ENCODE peak calls at places on chromosome 20, in five cellular contexts. N is MG63, W is IMR-90, B is breast epithelium, L is Caco-2. I is an unnamed sample. For H3K9me3 and H3K27me3, the result is how much of the 10 kb centered on the place peaks cover.

GRCh38 chr20:1005452-1006027 is 3.4 kb upstream of the RSPO4 start:
- DNase-seq in N (peak), L (peak), W (peak), B (no peak), I (no peak)

GRCh38 chr20:47013606-47014005 is 119.0 kb downstream of the EYA2 start:
- DNase-seq in N (no peak), B (no peak), L (no peak), W (no peak), I (no peak)

GRCh38 chr20:16621435-16622141 is 48.3 kb upstream of the KIF16B start:
- DNase-seq in W (no peak), B (no peak), N (peak), L (no peak), I (no peak)

GRCh38 chr20:8424010-8424409 is 291.9 kb downstream of the PLCB1 start:
- DNase-seq in L (no peak), B (no peak), W (peak), N (peak), I (peak)

GRCh38 chr20:7497985-7498384 is 442.3 kb downstream of the HAO1 start:
- DNase-seq in B (no peak), W (no peak), L (no peak), N (peak), I (no peak)

GRCh38 chr20:23540624-23541023 is 27.7 kb downstream of the CST9L start:
- DNase-seq in W (no peak), N (no peak), L (no peak), B (no peak), I (no peak)

GRCh38 chr20:25461766-25462165 is 54.3 kb downstream of the GINS1 start:
- DNase-seq in N (no peak), B (no peak), W (no peak), L (no peak), I (no peak)

GRCh38 chr20:17758010-17758409 is 58.2 kb downstream of the BANF2 start:
- DNase-seq in B (no peak), L (no peak), N (no peak), W (no peak), I (no peak)

GRCh38 chr20:13525225-13525940 is 113.3 kb downstream of the TASP1 start:
- DNase-seq in W (peak), B (no peak), N (peak), L (no peak), I (peak)

GRCh38 chr20:19688031-19688806 is 69.8 kb upstream of the RIN2 start:
- DNase-seq in W (peak), L (peak), B (peak), N (peak), I (peak)

GRCh38 chr20:61114776-61115175 is 137.3 kb upstream of the CDH4 start:
- DNase-seq in W (no peak), N (no peak), B (no peak), L (no peak), I (no peak)

GRCh38 chr20:13119583-13119982 is 101.5 kb upstream of the ISM1 start:
- DNase-seq in W (peak), L (peak), N (no peak), B (peak), I (peak)

GRCh38 chr20:33859157-33859695 is 48.1 kb downstream of the CHMP4B start:
- DNase-seq in L (peak), N (peak), B (no peak), W (no peak), I (no peak)

GRCh38 chr20:46087161-46087560 is 2.6 kb downstream of the NCOA5 start:
- DNase-seq in W (peak), N (no peak), L (no peak), B (no peak), I (no peak)

GRCh38 chr20:41854765-41855164 is 236.6 kb upstream of the CHD6 start:
- DNase-seq in L (no peak), W (no peak), B (no peak), N (peak), I (no peak)

GRCh38 chr20:48035961-48036731 is 250.9 kb upstream of the SULF2 start:
- DNase-seq in B (no peak), W (no peak), N (no peak), L (no peak), I (no peak)

GRCh38 chr20:18030020-18030419 is 27.7 kb downstream of the OVOL2 start:
- DNase-seq in N (no peak), B (no peak), L (peak), W (no peak), I (no peak)

GRCh38 chr20:46119547-46119946 is 1.4 kb downstream of the CD40 start:
- DNase-seq in B (no peak), W (no peak), L (peak), N (no peak), I (no peak)

GRCh38 chr20:45049904-45050471 is 50.9 kb downstream of the KCNS1 start:
- DNase-seq in L (no peak), N (no peak), W (no peak), B (no peak), I (no peak)

GRCh38 chr20:45012682-45013302 is 46.5 kb downstream of the STK4 start:
- DNase-seq in W (peak), L (peak), N (no peak), B (no peak), I (peak)

GRCh38 chr20:32479697-32480140 is 105.4 kb downstream of the NOL4L start:
- DNase-seq in L (peak), B (no peak), N (no peak), W (no peak), I (no peak)

GRCh38 chr20:4533734-4534133 is 188.0 kb upstream of the PRND start:
- DNase-seq in L (no peak), B (no peak), W (no peak), N (no peak), I (no peak)

GRCh38 chr20:1264727-1265126 is 1.4 kb upstream of the SNPH start:
- DNase-seq in B (no peak), N (no peak), W (no peak), L (no peak), I (no peak)

GRCh38 chr20:58086763-58087566 is 141.5 kb downstream of the ANKRD60 start:
- DNase-seq in W (peak), B (peak), N (peak), L (peak), I (no peak)

GRCh38 chr20:47201074-47201730 is 155.3 kb downstream of the ZMYND8 start:
- DNase-seq in L (no peak), B (no peak), N (no peak), W (no peak), I (no peak)

GRCh38 chr20:25250508-25250907 is 2.6 kb downstream of the PYGB start:
- DNase-seq in L (no peak), B (peak), W (peak), N (no peak), I (no peak)

GRCh38 chr20:33835773-33836172 is 24.6 kb downstream of the CHMP4B start:
- DNase-seq in W (no peak), L (no peak), N (no peak), B (no peak), I (no peak)

GRCh38 chr20:31945790-31946189 is 6.1 kb downstream of the PDRG1 start:
- DNase-seq in W (no peak), N (peak), L (no peak), B (no peak), I (no peak)

GRCh38 chr20:61455508-61456215 is 203.6 kb downstream of the CDH4 start:
- DNase-seq in L (no peak), N (no peak), B (no peak), W (no peak), I (no peak)

GRCh38 chr20:30937790-30938189 is 319.7 kb upstream of the DEFB115 start:
- DNase-seq in B (no peak), N (no peak), L (no peak), W (no peak), I (no peak)
- H3K9me3 ChIP-seq in B (under half), N (under half), L (under half), W (under half), I (under half)

GRCh38 chr20:62476074-62476838 is 461 bp upstream of the GATA5 start:
- DNase-seq in L (no peak), B (no peak), N (peak), W (no peak), I (no peak)

GRCh38 chr20:62473717-62474584 is 1.8 kb downstream of the GATA5 start:
- DNase-seq in L (no peak), W (no peak), B (no peak), N (no peak), I (no peak)

GRCh38 chr20:62475027-62475818 is 572 bp downstream of the GATA5 start:
- DNase-seq in B (no peak), N (no peak), W (no peak), L (no peak), I (no peak)

GRCh38 chr20:62474585-62475026 is 1.2 kb downstream of the GATA5 start:
- DNase-seq in N (no peak), W (no peak), B (no peak), L (no peak), I (no peak)

GRCh38 chr20:62475819-62476073 is at the start of gene GATA5:
- DNase-seq in W (no peak), N (no peak), B (no peak), L (no peak), I (no peak)
- H3K27me3 ChIP-seq in W (half or more), N (under half), B (half or more), L (under half), I (half or more)

DNA sequence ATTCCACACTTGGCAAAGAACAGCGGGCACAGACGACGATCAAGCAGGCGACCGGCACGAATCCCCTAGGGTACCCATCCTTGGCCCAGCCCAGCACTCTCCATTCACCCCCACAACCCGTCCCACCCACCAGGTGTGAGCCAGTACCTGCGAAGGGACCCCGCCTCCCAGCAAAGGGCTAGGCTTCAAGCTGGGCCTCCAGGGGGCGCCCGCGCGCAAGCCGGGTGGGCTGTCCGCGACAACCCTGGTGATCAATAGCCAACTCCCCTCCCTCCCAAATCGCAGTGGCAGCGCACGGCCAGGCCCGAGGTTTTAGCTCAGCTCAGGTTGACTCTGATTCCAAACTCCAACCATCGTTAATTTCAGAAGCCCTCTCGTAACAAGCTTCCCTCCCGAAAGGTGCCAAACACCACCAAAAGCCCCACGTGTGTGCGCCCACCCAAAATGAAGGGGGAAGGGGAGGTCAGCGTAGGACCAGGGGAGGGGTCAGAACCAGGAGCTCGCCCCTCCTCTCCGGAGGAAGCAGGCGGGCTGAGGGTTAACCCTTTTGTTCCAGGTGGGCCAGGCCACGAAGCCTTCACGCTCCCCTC is 2.1 kb downstream of the SALL4 start:
- DNase-seq in N (peak), L (peak), B (peak), W (no peak), I (no peak)
- H3K4me3 ChIP-seq in N (peak), L (peak), B (peak), W (peak), I (peak)

GRCh38 chr20:56178219-56178618 is 70.3 kb upstream of the MC3R start:
- DNase-seq in W (no peak), L (no peak), B (no peak), N (no peak), I (no peak)

GRCh38 chr20:56175884-56176283 is 72.6 kb upstream of the MC3R start:
- DNase-seq in L (no peak), B (no peak), N (no peak), W (no peak), I (no peak)

GRCh38 chr20:56179051-56179450 is 69.5 kb upstream of the MC3R start:
- DNase-seq in L (no peak), B (peak), N (no peak), W (no peak), I (no peak)

GRCh38 chr20:56181593-56181992 is 66.9 kb upstream of the MC3R start:
- DNase-seq in L (no peak), N (no peak), W (no peak), B (no peak), I (no peak)
- H3K9me3 ChIP-seq in L (under half), N (under half), W (under half), B (under half), I (under half)

GRCh38 chr20:2875690-2876203 is 2.5 kb downstream of the PTPRA start:
- DNase-seq in N (no peak), B (no peak), L (no peak), W (no peak), I (no peak)
- H3K27me3 ChIP-seq in N (under half), B (under half), L (under half), W (under half), I (under half)

GRCh38 chr20:50692553-50692933 is 1.2 kb upstream of the RIPOR3 start:
- DNase-seq in L (no peak), B (no peak), W (no peak), N (no peak), I (no peak)

GRCh38 chr20:50693001-50693400 is 1.7 kb upstream of the RIPOR3 start:
- DNase-seq in N (no peak), L (no peak), B (no peak), W (no peak), I (no peak)

GRCh38 chr20:50690562-50690978 is 772 bp downstream of the RIPOR3 start:
- DNase-seq in N (no peak), L (no peak), W (no peak), B (no peak), I (no peak)

GRCh38 chr20:50690979-50691584 is at the start of gene RIPOR3:
- DNase-seq in L (no peak), W (no peak), N (no peak), B (no peak), I (no peak)

GRCh38 chr20:50691585-50692552 is 527 bp upstream of the RIPOR3 start:
- DNase-seq in L (no peak), N (no peak), W (peak), B (no peak), I (peak)
- H3K4me3 ChIP-seq in L (no peak), N (no peak), W (peak), B (peak), I (peak)

GRCh38 chr20:55793986-55794385 is 211.3 kb downstream of the CBLN4 start:
- DNase-seq in W (no peak), N (no peak), L (no peak), B (no peak), I (no peak)
- H3K9me3 ChIP-seq in W (under half), N (under half), L (under half), B (under half), I (under half)

DNA sequence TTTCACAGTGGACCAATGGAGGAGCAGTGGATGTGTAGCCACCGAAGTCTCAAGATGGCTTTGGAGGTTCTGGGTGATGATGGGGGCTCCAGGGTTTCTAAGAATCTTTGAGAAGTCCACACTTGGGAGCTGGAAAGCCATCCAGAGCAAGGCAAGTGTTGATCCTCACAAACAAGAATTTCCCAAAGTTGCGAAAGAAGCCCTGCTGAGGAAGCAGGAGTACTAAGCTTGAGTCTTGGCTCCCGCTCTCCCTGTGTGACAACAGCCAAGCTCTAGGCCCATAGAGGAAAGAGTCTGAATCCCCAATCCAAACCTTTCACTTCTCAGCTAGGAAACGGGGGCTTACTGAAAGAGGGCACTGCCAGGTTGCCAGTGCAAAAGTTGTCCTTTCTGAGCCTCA is 106.0 kb downstream of the EDN3 start:
- DNase-seq in N (no peak), L (no peak), B (no peak), W (no peak), I (no peak)
- H3K27me3 ChIP-seq in N (under half), L (under half), B (under half), W (under half), I (under half)

GRCh38 chr20:57048027-57048869 is 218.2 kb downstream of the BMP7 start:
- DNase-seq in B (peak), L (peak), N (peak), W (no peak), I (no peak)
- H3K4me3 ChIP-seq in B (peak), L (no peak), N (no peak), W (no peak), I (no peak)

GRCh38 chr20:49282584-49283171 is 4.8 kb upstream of the ZNFX1 start:
- DNase-seq in L (no peak), W (no peak), N (no peak), B (no peak), I (no peak)
- H3K9me3 ChIP-seq in L (half or more), W (under half), N (under half), B (under half), I (under half)